ENCODE peak calls at places on chromosome 18, in ten cellular contexts. Q is OCI-LY7; M is stimulated activated CD8-positive, alpha-beta memory T cell treated with anti-CD3 and anti-CD28 coated beads, Interleukin-2, amount 100 ng/mL, for 48 hours; K is substantia nigra; S is left cardiac atrium; X is astrocyte of the spinal cord; T is hepatocyte; Y is psoas muscle; C is AG10803; L is NB4. E is an unnamed sample.

GRCh38 chr18:57441395-57441794 is 6.2 kb downstream of the ONECUT2 start:
- DNase-seq in Q (no peak), M (no peak), K (no peak), S (no peak), X (no peak), T (no peak), Y (no peak), C (peak; percentile 15), L (no peak), E (peak; percentile 32)

GRCh38 chr18:79572093-79572780 is 107.4 kb upstream of the CTDP1 start:
- DNase-seq in Q (no peak), M (no peak), K (no peak), S (no peak), X (no peak), T (no peak), Y (peak; percentile 49), C (no peak), L (no peak), E (no peak)

GRCh38 chr18:25052426-25052825 is 299.5 kb downstream of the ZNF521 start:
- DNase-seq in Q (no peak), M (no peak), K (no peak), S (no peak), X (no peak), T (no peak), Y (no peak), C (peak; percentile 23), L (no peak), E (no peak)

GRCh38 chr18:34760444-34760843 is 50.3 kb downstream of the DTNA start:
- DNase-seq in Q (no peak), M (no peak), K (peak; percentile 13), S (peak; percentile 40), X (no peak), T (no peak), Y (peak; percentile 62), C (no peak), L (no peak), E (no peak)

GRCh38 chr18:67290421-67290820 is 226.1 kb downstream of the DSEL start:
- DNase-seq in Q (no peak), M (no peak), K (no peak), S (no peak), X (no peak), T (no peak), Y (no peak), C (peak; percentile 6), L (no peak), E (no peak)

GRCh38 chr18:76314496-76314895 is 180.5 kb downstream of the ZNF516 start:
- DNase-seq in Q (no peak), M (no peak), K (no peak), S (no peak), X (no peak), T (no peak), Y (no peak), C (no peak), L (no peak), E (no peak)

GRCh38 chr18:49582579-49582978 is 20.7 kb downstream of the LIPG start:
- DNase-seq in Q (no peak), M (no peak), K (no peak), S (no peak), X (no peak), T (peak; percentile 51), Y (no peak), C (no peak), L (no peak), E (no peak)

GRCh38 chr18:78642561-78643398 is 336.8 kb upstream of the SALL3 start:
- DNase-seq in Q (peak; percentile 69), M (no peak), K (no peak), S (no peak), X (no peak), T (no peak), Y (no peak), C (no peak), L (peak; percentile 88), E (no peak)

GRCh38 chr18:23380001-23380550 is 73.0 kb upstream of the RIOK3 start:
- DNase-seq in Q (no peak), M (no peak), K (no peak), S (no peak), X (peak; percentile 69), T (no peak), Y (no peak), C (peak; percentile 34), L (no peak), E (peak; percentile 64)

GRCh38 chr18:54776282-54776977 is 51.8 kb upstream of the RAB27B start:
- DNase-seq in Q (no peak), M (no peak), K (no peak), S (peak; percentile 30), X (peak; percentile 99), T (peak; percentile 65), Y (no peak), C (peak; percentile 97), L (peak; percentile 93), E (peak; percentile 98)

GRCh38 chr18:7632152-7633098 is 65.3 kb downstream of the PTPRM start:
- DNase-seq in Q (no peak), M (no peak), K (no peak), S (no peak), X (no peak), T (no peak), Y (no peak), C (no peak), L (no peak), E (no peak)

GRCh38 chr18:25795178-25795577 is 295.2 kb downstream of the SS18 start:
- DNase-seq in Q (no peak), M (no peak), K (no peak), S (no peak), X (no peak), T (no peak), Y (no peak), C (no peak), L (no peak), E (no peak)

GRCh38 chr18:41761329-41762028 is 193.6 kb upstream of the PIK3C3 start:
- DNase-seq in Q (no peak), M (no peak), K (no peak), S (no peak), X (peak; percentile 80), T (peak; percentile 37), Y (no peak), C (peak; percentile 85), L (peak; percentile 23), E (peak; percentile 92)

GRCh38 chr18:8713691-8714090 is 8.3 kb downstream of the MTCL1 start:
- DNase-seq in Q (no peak), M (no peak), K (no peak), S (no peak), X (no peak), T (no peak), Y (no peak), C (no peak), L (no peak), E (no peak)

GRCh38 chr18:44342167-44342566 is 338.5 kb upstream of the SETBP1 start:
- DNase-seq in Q (no peak), M (no peak), K (no peak), S (no peak), X (peak; percentile 34), T (no peak), Y (no peak), C (no peak), L (no peak), E (peak; percentile 36)

GRCh38 chr18:7618821-7619410 is 51.8 kb downstream of the PTPRM start:
- DNase-seq in Q (no peak), M (no peak), K (no peak), S (no peak), X (peak; percentile 27), T (no peak), Y (no peak), C (peak; percentile 71), L (no peak), E (no peak)

GRCh38 chr18:3466051-3466450 is 16.1 kb downstream of the TGIF1 start:
- DNase-seq in Q (no peak), M (no peak), K (no peak), S (no peak), X (peak; percentile 87), T (peak; percentile 37), Y (no peak), C (peak; percentile 90), L (peak; percentile 64), E (peak; percentile 76)